ENCODE peak calls at places on chromosome 3, in seven cellular contexts. O, X, F, R, D, J and I are unnamed samples. For H3K4me1, the result is how much of the 10 kb centered on the place peaks cover.

GRCh38 chr3:111112913-111113312 is 41.3 kb downstream of the NECTIN3 start:
- DNase-seq in O (no peak), X (no peak), F (no peak), R (no peak), D (no peak), J (no peak), I (no peak)

GRCh38 chr3:17795733-17796132 is 53.3 kb upstream of the TBC1D5 start:
- DNase-seq in O (no peak), X (no peak), F (no peak), R (no peak), D (no peak), J (no peak), I (no peak)

GRCh38 chr3:130828931-130829574 is 64.8 kb upstream of the ATP2C1 start:
- DNase-seq in O (no peak), X (no peak), F (no peak), R (no peak), D (no peak), J (no peak), I (no peak)

GRCh38 chr3:47163023-47163989 is 607 bp downstream of the SETD2 start:
- DNase-seq in O (peak), X (peak), F (peak), R (peak), D (peak), J (peak), I (peak)

GRCh38 chr3:25889132-25889917 is 99.4 kb downstream of the OXSM start:
- DNase-seq in O (no peak), X (no peak), F (no peak), R (no peak), D (no peak), J (no peak), I (no peak)

GRCh38 chr3:150472421-150472820 is 64.3 kb downstream of the TSC22D2 start:
- DNase-seq in O (no peak), X (no peak), F (no peak), R (no peak), D (no peak), J (no peak), I (no peak)

GRCh38 chr3:51710631-51711351 is 3.9 kb downstream of the GRM2 start:
- DNase-seq in O (no peak), X (no peak), F (peak), R (peak), D (no peak), J (peak), I (no peak)

GRCh38 chr3:197613187-197613586 is 57.4 kb upstream of the BDH1 start:
- DNase-seq in O (no peak), X (no peak), F (no peak), R (no peak), D (no peak), J (no peak), I (no peak)

GRCh38 chr3:96994995-96995394 is 180.6 kb downstream of the EPHA6 start:
- DNase-seq in O (no peak), X (no peak), F (no peak), R (no peak), D (no peak), J (no peak), I (no peak)

GRCh38 chr3:160948273-160948672 is 156.9 kb downstream of the B3GALNT1 start:
- DNase-seq in O (no peak), X (no peak), F (no peak), R (no peak), D (peak), J (no peak), I (no peak)

GRCh38 chr3:192223815-192224214 is 503.5 kb downstream of the FGF12 start:
- DNase-seq in O (no peak), X (no peak), F (no peak), R (no peak), D (no peak), J (no peak), I (no peak)

GRCh38 chr3:183253364-183253960 is 409 bp downstream of the B3GNT5 start:
- DNase-seq in O (peak), X (peak), F (peak), R (no peak), D (peak), J (no peak), I (peak)

GRCh38 chr3:64354221-64354620 is 129.0 kb upstream of the PRICKLE2 start:
- DNase-seq in O (no peak), X (no peak), F (no peak), R (no peak), D (no peak), J (no peak), I (no peak)

GRCh38 chr3:169244119-169244864 is 419.2 kb downstream of the MECOM start:
- DNase-seq in O (no peak), X (no peak), F (no peak), R (no peak), D (no peak), J (no peak), I (no peak)

DNA sequence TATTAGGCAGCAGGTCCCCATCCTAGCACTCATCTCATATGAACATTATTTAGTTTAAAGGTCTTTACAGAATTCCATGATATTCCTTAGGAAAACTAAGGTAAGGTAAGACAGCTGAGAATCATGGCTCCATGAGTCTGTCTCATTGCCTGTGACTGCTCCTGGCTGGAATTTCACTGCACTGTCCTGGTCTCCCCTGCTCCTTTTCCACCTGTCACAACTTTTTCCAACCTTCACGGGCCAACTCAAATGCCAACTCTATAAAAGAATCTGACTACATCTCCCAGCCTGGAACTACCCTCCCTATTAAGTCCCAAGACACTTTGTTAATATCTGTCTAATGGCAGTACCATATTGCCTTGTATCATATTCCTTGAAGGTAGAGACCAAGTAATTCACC is 7.6 kb downstream of the CNBP start:
- DNase-seq in O (no peak), X (no peak), F (no peak), R (no peak), D (no peak), J (no peak), I (no peak)
- H3K4me1 ChIP-seq in O (under half), X (half or more), F (half or more), R (under half), D (under half), J (under half), I (under half)

GRCh38 chr3:41202075-41202833 is 2.9 kb downstream of the CTNNB1 start:
- DNase-seq in O (no peak), X (no peak), F (no peak), R (peak), D (no peak), J (no peak), I (no peak)

GRCh38 chr3:41202834-41203345 is 3.6 kb downstream of the CTNNB1 start:
- DNase-seq in O (no peak), X (no peak), F (no peak), R (peak), D (no peak), J (no peak), I (no peak)

GRCh38 chr3:41207355-41207754 is 8.1 kb downstream of the CTNNB1 start:
- DNase-seq in O (no peak), X (no peak), F (no peak), R (no peak), D (no peak), J (no peak), I (no peak)

GRCh38 chr3:41205591-41205990 is 6.3 kb downstream of the CTNNB1 start:
- DNase-seq in O (no peak), X (no peak), F (no peak), R (no peak), D (no peak), J (no peak), I (no peak)

GRCh38 chr3:41204369-41204768 is 5.1 kb downstream of the CTNNB1 start:
- DNase-seq in O (no peak), X (no peak), F (no peak), R (no peak), D (no peak), J (no peak), I (no peak)
- H3K4me1 ChIP-seq in O (under half), X (half or more), F (half or more), R (under half), D (under half), J (half or more), I (under half)

GRCh38 chr3:129121016-129121791 is 400 bp downstream of the RAB43 start:
- DNase-seq in O (no peak), X (peak), F (no peak), R (peak), D (peak), J (peak), I (peak)
- H3K4me1 ChIP-seq in O (under half), X (under half), F (under half), R (half or more), D (under half), J (under half), I (under half)

GRCh38 chr3:123861081-123861836 is 22.9 kb downstream of the MYLK start:
- DNase-seq in O (no peak), X (no peak), F (no peak), R (no peak), D (no peak), J (no peak), I (no peak)
- H3K4me1 ChIP-seq in O (under half), X (under half), F (under half), R (under half), D (under half), J (under half), I (under half)

DNA sequence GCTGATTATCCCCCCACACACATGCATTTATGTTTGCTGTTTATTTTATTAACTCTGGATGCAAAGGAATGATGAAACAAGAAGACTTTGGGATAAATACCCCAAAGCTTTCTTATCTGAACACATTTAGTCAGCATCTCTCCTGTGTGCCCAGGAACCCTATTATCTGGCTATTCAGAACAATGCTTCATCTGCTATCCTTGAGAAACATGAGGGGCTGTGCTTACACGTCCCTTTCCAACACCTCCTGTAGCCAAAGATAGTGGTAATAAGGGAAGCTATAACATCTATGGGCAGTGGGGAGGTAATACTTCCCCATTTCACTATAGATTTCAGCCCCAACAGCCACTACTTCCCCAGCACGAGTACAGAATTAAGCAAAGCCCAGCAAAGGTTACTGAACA is 94.7 kb downstream of the SSR3 start:
- DNase-seq in O (no peak), X (no peak), F (no peak), R (no peak), D (no peak), J (no peak), I (no peak)
- H3K4me1 ChIP-seq in O (under half), X (under half), F (under half), R (under half), D (under half), J (under half), I (under half)

GRCh38 chr3:141547791-141548190 is 61.0 kb downstream of the RASA2 start:
- DNase-seq in O (no peak), X (no peak), F (no peak), R (no peak), D (no peak), J (no peak), I (no peak)
- H3K4me1 ChIP-seq in O (under half), X (under half), F (under half), R (under half), D (under half), J (under half), I (under half)

GRCh38 chr3:136186850-136187249 is 9.3 kb downstream of the MSL2 start:
- DNase-seq in O (no peak), X (no peak), F (no peak), R (no peak), D (no peak), J (no peak), I (no peak)
- H3K4me1 ChIP-seq in O (under half), X (half or more), F (under half), R (half or more), D (under half), J (half or more), I (under half)

DNA sequence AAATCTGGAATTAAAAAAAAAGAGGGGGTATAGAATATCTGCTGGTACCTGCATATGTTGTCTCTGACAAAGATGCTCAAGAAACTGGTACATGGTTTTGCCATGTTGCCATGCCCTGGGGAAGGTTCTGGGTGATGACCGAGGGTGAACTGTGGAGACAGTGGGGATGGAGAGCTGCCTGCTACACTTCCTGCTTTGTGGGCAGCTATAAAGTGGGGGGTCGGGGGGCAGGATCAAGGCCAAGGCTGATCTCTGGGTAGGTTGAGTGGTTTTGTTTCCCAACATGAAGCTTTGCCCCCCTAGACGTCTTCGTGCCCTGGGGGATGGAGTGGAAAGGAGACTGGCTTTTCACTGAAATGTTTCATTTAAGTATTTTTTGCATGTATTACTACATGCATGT is 74.6 kb downstream of the IQSEC1 start:
- DNase-seq in O (no peak), X (no peak), F (no peak), R (no peak), D (no peak), J (no peak), I (peak)
- H3K4me1 ChIP-seq in O (under half), X (under half), F (under half), R (half or more), D (under half), J (under half), I (under half)

GRCh38 chr3:30655187-30655812 is 48.9 kb downstream of the TGFBR2 start:
- DNase-seq in O (no peak), X (no peak), F (no peak), R (peak), D (no peak), J (no peak), I (no peak)

GRCh38 chr3:30654269-30654668 is 47.9 kb downstream of the TGFBR2 start:
- DNase-seq in O (no peak), X (no peak), F (no peak), R (no peak), D (no peak), J (no peak), I (no peak)

GRCh38 chr3:30657914-30658313 is 51.5 kb downstream of the TGFBR2 start:
- DNase-seq in O (no peak), X (no peak), F (no peak), R (no peak), D (no peak), J (peak), I (no peak)

GRCh38 chr3:30658328-30659052 is 52.1 kb downstream of the TGFBR2 start:
- DNase-seq in O (no peak), X (no peak), F (no peak), R (peak), D (no peak), J (peak), I (no peak)

DNA sequence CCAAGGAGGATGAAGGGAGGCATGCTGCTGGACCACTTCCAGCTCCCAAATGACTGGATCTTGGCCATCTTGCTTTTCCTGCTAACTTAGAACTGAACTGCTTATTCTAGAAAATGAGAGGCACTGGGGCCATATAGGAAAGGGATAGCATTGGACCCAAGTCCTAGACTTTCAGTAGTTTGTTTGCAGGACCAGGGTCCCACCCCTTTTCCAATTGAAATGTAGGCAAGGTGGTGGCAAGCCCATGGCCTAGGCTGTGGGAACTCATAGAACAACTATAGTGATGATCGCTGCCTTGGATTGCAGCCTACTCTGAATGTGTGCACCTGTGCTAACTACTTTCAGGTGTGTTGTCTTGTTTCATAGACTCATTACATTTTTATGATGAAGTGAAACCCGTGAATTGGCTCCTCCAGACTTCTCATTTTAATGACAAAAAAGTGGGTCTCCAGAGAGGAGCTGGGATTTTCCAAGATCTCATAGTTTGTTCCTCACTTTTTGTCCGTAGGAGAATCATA is 50.3 kb downstream of the TGFBR2 start:
- DNase-seq in O (no peak), X (no peak), F (no peak), R (no peak), D (no peak), J (no peak), I (no peak)
- H3K4me1 ChIP-seq in O (under half), X (half or more), F (under half), R (half or more), D (under half), J (half or more), I (under half)

GRCh38 chr3:37500518-37500917 is 326.1 kb upstream of the LRRFIP2 start:
- DNase-seq in O (no peak), X (no peak), F (no peak), R (no peak), D (no peak), J (no peak), I (no peak)

GRCh38 chr3:37501906-37502305 is 327.5 kb upstream of the LRRFIP2 start:
- DNase-seq in O (no peak), X (no peak), F (no peak), R (no peak), D (no peak), J (no peak), I (no peak)

GRCh38 chr3:37498126-37499039 is 324.0 kb upstream of the LRRFIP2 start:
- DNase-seq in O (no peak), X (peak), F (no peak), R (no peak), D (no peak), J (no peak), I (no peak)

GRCh38 chr3:37499061-37499785 is 324.8 kb upstream of the LRRFIP2 start:
- DNase-seq in O (no peak), X (no peak), F (no peak), R (no peak), D (no peak), J (no peak), I (no peak)

DNA sequence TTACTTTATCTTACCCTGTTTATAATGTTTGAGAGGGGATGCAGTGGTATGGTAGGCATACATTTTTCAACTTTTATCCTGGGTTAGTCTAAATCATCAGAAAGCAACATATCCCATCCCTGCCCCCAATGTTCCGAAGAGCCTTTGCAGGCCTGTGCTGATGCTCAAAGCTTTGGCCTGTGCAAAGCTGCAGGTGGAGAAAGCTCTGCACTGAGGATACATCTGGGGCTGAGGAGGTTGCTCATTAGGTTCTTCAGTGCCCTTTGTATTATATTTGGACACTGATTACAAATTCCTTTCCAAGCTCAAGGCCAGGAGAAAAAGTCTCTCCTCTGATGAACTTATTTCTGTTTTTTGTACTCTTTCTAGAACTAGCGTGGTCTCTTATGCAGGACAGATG is 325.4 kb upstream of the LRRFIP2 start:
- DNase-seq in O (no peak), X (no peak), F (no peak), R (no peak), D (no peak), J (no peak), I (no peak)
- H3K4me1 ChIP-seq in O (under half), X (under half), F (under half), R (under half), D (under half), J (under half), I (under half)